ENCODE peak calls at places on chromosomes 7 and 10, in nine cellular contexts. One of them, this sample, is unnamed.

GRCh38 chr7:151598045-151598444 is 78.3 kb upstream of the RHEB start:
- DNase-seq in GM04504: peak
- DNase-seq in stimulated activated naive CD8-positive, alpha-beta T cell treated with anti-CD3 and anti-CD28 coated beads, Interleukin-15, Interleukin-2, amounts not matched to agents 100 U/mL and 50 U/mL, for 24 hours: no peak
- DNase-seq in activated gamma-delta T cell treated with Interleukin-2 at 50 U/mL for 16 hours: no peak
- DNase-seq in heart left ventricle: no peak
- DNase-seq in fibroblast of lung: peak
- DNase-seq in ELF-1: no peak
- DNase-seq in activated CD4-positive, alpha-beta T cell treated with anti-CD3 and anti-CD28 coated beads for 1 hour: no peak
- DNase-seq in neural progenitor cell: no peak
- DNase-seq in this sample: no peak

GRCh38 chr10:34696423-34696822 is 118.7 kb downstream of the PARD3 start:
- DNase-seq in heart left ventricle: no peak
- DNase-seq in fibroblast of lung: peak
- DNase-seq in ELF-1: no peak
- DNase-seq in stimulated activated naive CD8-positive, alpha-beta T cell treated with anti-CD3 and anti-CD28 coated beads, Interleukin-15, Interleukin-2, amounts not matched to agents 100 U/mL and 50 U/mL, for 24 hours: no peak
- DNase-seq in activated CD4-positive, alpha-beta T cell treated with anti-CD3 and anti-CD28 coated beads for 1 hour: no peak
- DNase-seq in GM04504: no peak
- DNase-seq in activated gamma-delta T cell treated with Interleukin-2 at 50 U/mL for 16 hours: no peak
- DNase-seq in neural progenitor cell: no peak
- DNase-seq in this sample: no peak

GRCh38 chr7:98867271-98867701 is 2.5 kb downstream of the TMEM130 start:
- DNase-seq in stimulated activated naive CD8-positive, alpha-beta T cell treated with anti-CD3 and anti-CD28 coated beads, Interleukin-15, Interleukin-2, amounts not matched to agents 100 U/mL and 50 U/mL, for 24 hours: no peak
- DNase-seq in fibroblast of lung: peak
- DNase-seq in ELF-1: peak
- DNase-seq in neural progenitor cell: peak
- DNase-seq in GM04504: no peak
- DNase-seq in activated gamma-delta T cell treated with Interleukin-2 at 50 U/mL for 16 hours: no peak
- DNase-seq in heart left ventricle: no peak
- DNase-seq in activated CD4-positive, alpha-beta T cell treated with anti-CD3 and anti-CD28 coated beads for 1 hour: no peak
- DNase-seq in this sample: no peak

GRCh38 chr10:64219271-64220025 is 698.2 kb downstream of the REEP3 start:
- DNase-seq in neural progenitor cell: no peak
- DNase-seq in activated CD4-positive, alpha-beta T cell treated with anti-CD3 and anti-CD28 coated beads for 1 hour: no peak
- DNase-seq in activated gamma-delta T cell treated with Interleukin-2 at 50 U/mL for 16 hours: no peak
- DNase-seq in ELF-1: peak
- DNase-seq in fibroblast of lung: no peak
- DNase-seq in heart left ventricle: no peak
- DNase-seq in GM04504: no peak
- DNase-seq in stimulated activated naive CD8-positive, alpha-beta T cell treated with anti-CD3 and anti-CD28 coated beads, Interleukin-15, Interleukin-2, amounts not matched to agents 100 U/mL and 50 U/mL, for 24 hours: no peak
- DNase-seq in this sample: no peak

GRCh38 chr10:111756541-111757061 is 427.0 kb downstream of the GPAM start:
- DNase-seq in activated CD4-positive, alpha-beta T cell treated with anti-CD3 and anti-CD28 coated beads for 1 hour: no peak
- DNase-seq in neural progenitor cell: peak
- DNase-seq in GM04504: peak
- DNase-seq in stimulated activated naive CD8-positive, alpha-beta T cell treated with anti-CD3 and anti-CD28 coated beads, Interleukin-15, Interleukin-2, amounts not matched to agents 100 U/mL and 50 U/mL, for 24 hours: peak
- DNase-seq in fibroblast of lung: peak
- DNase-seq in ELF-1: peak
- DNase-seq in activated gamma-delta T cell treated with Interleukin-2 at 50 U/mL for 16 hours: no peak
- DNase-seq in heart left ventricle: no peak
- DNase-seq in this sample: peak

GRCh38 chr7:4713183-4713784 is 31.2 kb downstream of the FOXK1 start:
- DNase-seq in GM04504: peak
- DNase-seq in neural progenitor cell: peak
- DNase-seq in fibroblast of lung: peak
- DNase-seq in heart left ventricle: no peak
- DNase-seq in stimulated activated naive CD8-positive, alpha-beta T cell treated with anti-CD3 and anti-CD28 coated beads, Interleukin-15, Interleukin-2, amounts not matched to agents 100 U/mL and 50 U/mL, for 24 hours: no peak
- DNase-seq in activated gamma-delta T cell treated with Interleukin-2 at 50 U/mL for 16 hours: no peak
- DNase-seq in activated CD4-positive, alpha-beta T cell treated with anti-CD3 and anti-CD28 coated beads for 1 hour: no peak
- DNase-seq in ELF-1: peak
- DNase-seq in this sample: no peak

GRCh38 chr10:46325021-46325420 is 38.2 kb downstream of the ANTXRL start:
- DNase-seq in GM04504: no peak
- DNase-seq in activated gamma-delta T cell treated with Interleukin-2 at 50 U/mL for 16 hours: no peak
- DNase-seq in ELF-1: no peak
- DNase-seq in activated CD4-positive, alpha-beta T cell treated with anti-CD3 and anti-CD28 coated beads for 1 hour: no peak
- DNase-seq in fibroblast of lung: no peak
- DNase-seq in neural progenitor cell: no peak
- DNase-seq in stimulated activated naive CD8-positive, alpha-beta T cell treated with anti-CD3 and anti-CD28 coated beads, Interleukin-15, Interleukin-2, amounts not matched to agents 100 U/mL and 50 U/mL, for 24 hours: no peak
- DNase-seq in heart left ventricle: no peak
- DNase-seq in this sample: no peak

GRCh38 chr10:125023862-125024495 is 82.1 kb downstream of the ZRANB1 start:
- DNase-seq in activated gamma-delta T cell treated with Interleukin-2 at 50 U/mL for 16 hours: no peak
- DNase-seq in neural progenitor cell: no peak
- DNase-seq in stimulated activated naive CD8-positive, alpha-beta T cell treated with anti-CD3 and anti-CD28 coated beads, Interleukin-15, Interleukin-2, amounts not matched to agents 100 U/mL and 50 U/mL, for 24 hours: no peak
- DNase-seq in heart left ventricle: peak
- DNase-seq in activated CD4-positive, alpha-beta T cell treated with anti-CD3 and anti-CD28 coated beads for 1 hour: no peak
- DNase-seq in fibroblast of lung: no peak
- DNase-seq in ELF-1: no peak
- DNase-seq in GM04504: no peak
- DNase-seq in this sample: peak